ENCODE peak calls at places on chromosomes 6 and 20, in six cellular contexts. B is GM20000, S is type B pancreatic cell, Y is pancreas, A is H9, T is sigmoid colon. K is an unnamed sample.

GRCh38 chr6:44416103-44416502 is 28.6 kb downstream of the CDC5L start:
- DNase-seq in B (no peak), S (no peak), Y (no peak), A (no peak), T (no peak), K (no peak)

GRCh38 chr6:25173951-25174474 is 105.2 kb upstream of the CARMIL1 start:
- DNase-seq in B (no peak), S (no peak), Y (no peak), A (no peak), T (no peak), K (no peak)

GRCh38 chr6:116624036-116624805 is 7.9 kb downstream of the RSPH4A start:
- DNase-seq in B (no peak), S (no peak), Y (no peak), A (no peak), T (no peak), K (no peak)

GRCh38 chr6:82264321-82264720 is 16.8 kb upstream of the IBTK start:
- DNase-seq in B (no peak), S (no peak), Y (no peak), A (no peak), T (no peak), K (no peak)

GRCh38 chr6:20846602-20847028 is 312.4 kb downstream of the CDKAL1 start:
- DNase-seq in B (peak; percentile 16), S (no peak), Y (no peak), A (no peak), T (no peak), K (no peak)

GRCh38 chr20:17762873-17763557 is 63.2 kb downstream of the BANF2 start:
- DNase-seq in B (no peak), S (no peak), Y (no peak), A (peak; percentile 49), T (no peak), K (no peak)

GRCh38 chr6:2611092-2611491 is 139.6 kb downstream of the MYLK4 start:
- DNase-seq in B (no peak), S (no peak), Y (no peak), A (no peak), T (no peak), K (no peak)

GRCh38 chr6:98639236-98639635 is 195.1 kb upstream of the POU3F2 start:
- DNase-seq in B (no peak), S (no peak), Y (no peak), A (no peak), T (no peak), K (no peak)

GRCh38 chr20:40868568-40869223 is 159.9 kb upstream of the TOP1 start:
- DNase-seq in B (no peak), S (no peak), Y (no peak), A (no peak), T (no peak), K (no peak)

GRCh38 chr20:845967-846893 is 12.7 kb downstream of the FAM110A start:
- DNase-seq in B (no peak), S (no peak), Y (no peak), A (no peak), T (no peak), K (no peak)

GRCh38 chr6:71527831-71528377 is 239.3 kb downstream of the OGFRL1 start:
- DNase-seq in B (no peak), S (no peak), Y (no peak), A (no peak), T (no peak), K (no peak)

GRCh38 chr6:26420607-26421235 is 18.6 kb downstream of the BTN3A1 start:
- DNase-seq in B (peak; percentile 29), S (no peak), Y (no peak), A (peak; percentile 46), T (no peak), K (no peak)

GRCh38 chr6:149642829-149643580 is 5.5 kb downstream of the KATNA1 start:
- DNase-seq in B (no peak), S (no peak), Y (no peak), A (no peak), T (no peak), K (no peak)

GRCh38 chr6:79057746-79058145 is 20.3 kb downstream of the PHIP start:
- DNase-seq in B (no peak), S (no peak), Y (no peak), A (no peak), T (no peak), K (no peak)

GRCh38 chr6:15629487-15629886 is 33.3 kb downstream of the DTNBP1 start:
- DNase-seq in B (no peak), S (no peak), Y (no peak), A (no peak), T (no peak), K (no peak)

GRCh38 chr20:63139856-63140255 is 76.1 kb downstream of the YTHDF1 start:
- DNase-seq in B (no peak), S (no peak), Y (no peak), A (no peak), T (no peak), K (no peak)

GRCh38 chr20:48686238-48687096 is 141.3 kb downstream of the PREX1 start:
- DNase-seq in B (no peak), S (no peak), Y (no peak), A (no peak), T (no peak), K (peak; percentile 41)

GRCh38 chr20:45842169-45842812 is 8.7 kb downstream of the SNX21 start:
- DNase-seq in B (peak; percentile 79), S (no peak), Y (no peak), A (no peak), T (peak; percentile 90), K (peak; percentile 33)

GRCh38 chr20:61998343-61999121 is 67.1 kb downstream of the TAF4 start:
- DNase-seq in B (no peak), S (no peak), Y (no peak), A (no peak), T (no peak), K (no peak)
- TF ChIP-seq CTCF in B (no peak), S (no peak), Y (no peak), A (no peak), T (no peak), K (no peak)

GRCh38 chr20:36477475-36477874 is 63.8 kb upstream of the MYL9 start:
- DNase-seq in B (no peak), S (no peak), Y (no peak), A (no peak), T (no peak), K (no peak)

GRCh38 chr20:36479938-36480337 is 61.4 kb upstream of the MYL9 start:
- DNase-seq in B (no peak), S (no peak), Y (no peak), A (no peak), T (no peak), K (no peak)

GRCh38 chr20:36480456-36481048 is 60.8 kb upstream of the MYL9 start:
- DNase-seq in B (no peak), S (no peak), Y (no peak), A (no peak), T (no peak), K (no peak)

GRCh38 chr20:36481380-36482043 is 59.8 kb upstream of the MYL9 start:
- DNase-seq in B (no peak), S (no peak), Y (no peak), A (no peak), T (no peak), K (no peak)

GRCh38 chr20:36478137-36478905 is 63.0 kb upstream of the MYL9 start:
- DNase-seq in B (no peak), S (no peak), Y (no peak), A (no peak), T (no peak), K (no peak)
- TF ChIP-seq CTCF in B (no peak), S (no peak), Y (no peak), A (no peak), T (no peak), K (no peak)

GRCh38 chr6:94065707-94066337 is 646.5 kb upstream of the EPHA7 start:
- DNase-seq in B (no peak), S (no peak), Y (no peak), A (no peak), T (no peak), K (no peak)
- TF ChIP-seq CTCF in B (no peak), S (peak; percentile 48), Y (no peak), A (no peak), T (no peak), K (no peak)

GRCh38 chr20:54219751-54220426 is 12.0 kb downstream of the PFDN4 start:
- DNase-seq in B (no peak), S (no peak), Y (no peak), A (no peak), T (no peak), K (no peak)
- TF ChIP-seq CTCF in B (no peak), S (peak; percentile 82), Y (no peak), A (peak; percentile 70), T (no peak), K (peak; percentile 55)

GRCh38 chr20:49936153-49937022 is at the start of gene RNF114:
- DNase-seq in B (peak; percentile 99), S (peak; percentile 93), Y (peak; percentile 96), A (peak; percentile 88), T (peak; percentile 96), K (peak; percentile 91)
- TF ChIP-seq CTCF in B (no peak), S (no peak), Y (no peak), A (no peak), T (no peak), K (peak; percentile 23)

K was measured in prostate gland.